ENCODE peak calls at places on chromosome 2, in four cellular contexts. O is astrocyte of the spinal cord, U is prostate gland, E is upper lobe of right lung. A is an unnamed sample.

GRCh38 chr2:30238143-30238800 is 6.9 kb downstream of the LBH start:
- DNase-seq in O (no peak), E (no peak), U (no peak), A (no peak)

GRCh38 chr2:169716938-169717690 is 16.5 kb upstream of the KLHL23 start:
- DNase-seq in U (peak), E (no peak), O (no peak), A (peak)

GRCh38 chr2:227823922-227824321 is 10.3 kb downstream of the CCL20 start:
- DNase-seq in O (no peak), E (no peak), U (no peak), A (no peak)

GRCh38 chr2:11719230-11719977 is 27.0 kb upstream of the LPIN1 start:
- DNase-seq in O (no peak), E (no peak), U (no peak), A (no peak)

GRCh38 chr2:150698016-150698661 is 210.7 kb upstream of the RND3 start:
- DNase-seq in E (no peak), O (peak), U (no peak), A (peak)

GRCh38 chr2:44360749-44361329 is 455 bp downstream of the PREPL start:
- DNase-seq in O (no peak), E (no peak), U (no peak), A (peak)

GRCh38 chr2:241036397-241036963 is 38.1 kb downstream of the SNED1 start:
- DNase-seq in O (peak), U (no peak), E (peak), A (peak)

GRCh38 chr2:205712508-205712907 is 30.2 kb downstream of the NRP2 start:
- DNase-seq in O (peak), U (no peak), E (no peak), A (peak)

GRCh38 chr2:100833330-100833729 is 13.4 kb downstream of the NPAS2 start:
- DNase-seq in O (no peak), E (no peak), U (no peak), A (no peak)

GRCh38 chr2:128549094-128549493 is 230.4 kb upstream of the HS6ST1 start:
- DNase-seq in E (no peak), U (no peak), O (no peak), A (no peak)

GRCh38 chr2:157231476-157231875 is 26.0 kb upstream of the GALNT5 start:
- DNase-seq in U (no peak), O (no peak), E (no peak), A (no peak)

GRCh38 chr2:231057590-231057989 is 923 bp downstream of the PSMD1 start:
- DNase-seq in O (peak), E (no peak), U (no peak), A (peak)

GRCh38 chr2:38267270-38267925 is 109.7 kb downstream of the ATL2 start:
- DNase-seq in U (no peak), O (no peak), E (no peak), A (no peak)

GRCh38 chr2:216696751-216697560 is 1.6 kb upstream of the IGFBP5 start:
- DNase-seq in U (no peak), E (no peak), O (peak), A (peak)

GRCh38 chr2:238801791-238802190 is 46.1 kb upstream of the TWIST2 start:
- DNase-seq in U (no peak), E (no peak), O (no peak), A (no peak)

GRCh38 chr2:119136093-119136492 is 22.5 kb downstream of the C1QL2 start:
- DNase-seq in O (no peak), E (peak), U (no peak), A (no peak)

GRCh38 chr2:60634443-60634842 is 81.0 kb upstream of the BCL11A start:
- DNase-seq in E (no peak), O (no peak), U (no peak), A (peak)

GRCh38 chr2:223058952-223059716 is 7.1 kb downstream of the KCNE4 start:
- DNase-seq in O (peak), E (no peak), U (no peak), A (peak)

GRCh38 chr2:39779926-39780325 is 868 bp upstream of the THUMPD2 start:
- DNase-seq in E (no peak), U (no peak), O (no peak), A (no peak)

GRCh38 chr2:39781697-39782096 is 2.6 kb upstream of the THUMPD2 start:
- DNase-seq in E (no peak), U (no peak), O (no peak), A (peak)

GRCh38 chr2:39778775-39779751 is at the start of gene THUMPD2:
- DNase-seq in O (peak), U (peak), E (peak), A (peak)

GRCh38 chr2:39780825-39781600 is 2.0 kb upstream of the THUMPD2 start:
- DNase-seq in U (no peak), O (peak), E (no peak), A (peak)

DNA sequence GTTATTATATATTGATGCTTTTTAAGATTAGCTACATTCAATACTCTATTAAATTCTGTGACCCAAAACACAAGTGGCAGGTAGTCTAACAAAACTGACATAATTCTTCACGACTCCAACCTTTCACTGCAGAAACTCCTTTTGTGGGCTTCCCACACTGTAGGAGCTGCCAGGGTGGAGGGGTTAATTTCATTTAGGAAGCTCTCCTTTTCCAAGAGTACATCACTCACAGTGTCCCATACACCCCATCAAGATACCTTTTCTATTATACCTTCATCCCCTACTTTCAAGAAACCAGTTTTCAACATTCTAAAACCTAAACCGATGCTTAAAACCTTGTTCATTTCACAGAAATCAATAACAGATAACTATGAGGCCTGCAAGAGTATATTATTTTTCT is 825 bp downstream of the THUMPD2 start:
- DNase-seq in U (no peak), E (no peak), O (no peak), A (no peak)
- H3K4me3 ChIP-seq in U (peak), E (peak), O (peak), A (peak)

GRCh38 chr2:68317971-68318685 is 1.6 kb downstream of the CNRIP1 start:
- DNase-seq in O (peak), E (no peak), U (no peak), A (peak)
- H3K4me3 ChIP-seq in O (peak), E (peak), U (peak), A (peak)

DNA sequence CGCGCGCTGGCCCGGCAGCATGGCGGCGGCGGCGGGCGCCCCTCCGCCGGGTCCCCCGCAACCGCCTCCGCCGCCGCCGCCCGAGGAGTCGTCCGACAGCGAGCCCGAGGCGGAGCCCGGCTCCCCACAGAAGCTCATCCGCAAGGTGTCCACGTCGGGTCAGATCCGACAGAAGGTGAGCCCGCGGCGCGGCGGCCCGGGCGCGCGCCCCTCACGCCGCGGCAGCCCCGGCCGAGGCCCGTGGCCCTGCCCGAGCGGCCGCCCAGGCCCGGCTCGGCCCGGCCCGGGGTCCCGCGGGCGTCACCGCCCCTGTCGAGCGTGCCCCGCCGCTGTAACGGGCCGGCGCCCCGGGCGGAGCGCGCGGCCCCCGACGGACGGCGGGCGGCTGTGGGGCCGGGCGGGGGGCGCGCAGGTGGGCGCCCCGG is 218 bp downstream of the DGKD start:
- DNase-seq in E (no peak), U (no peak), O (no peak), A (no peak)
- H3K4me3 ChIP-seq in E (peak), U (peak), O (peak), A (peak)

GRCh38 chr2:135960150-135960549 is 25.3 kb downstream of the DARS1 start:
- DNase-seq in E (no peak), U (no peak), O (no peak), A (no peak)
- H3K4me3 ChIP-seq in E (no peak), U (no peak), O (no peak), A (no peak)

DNA sequence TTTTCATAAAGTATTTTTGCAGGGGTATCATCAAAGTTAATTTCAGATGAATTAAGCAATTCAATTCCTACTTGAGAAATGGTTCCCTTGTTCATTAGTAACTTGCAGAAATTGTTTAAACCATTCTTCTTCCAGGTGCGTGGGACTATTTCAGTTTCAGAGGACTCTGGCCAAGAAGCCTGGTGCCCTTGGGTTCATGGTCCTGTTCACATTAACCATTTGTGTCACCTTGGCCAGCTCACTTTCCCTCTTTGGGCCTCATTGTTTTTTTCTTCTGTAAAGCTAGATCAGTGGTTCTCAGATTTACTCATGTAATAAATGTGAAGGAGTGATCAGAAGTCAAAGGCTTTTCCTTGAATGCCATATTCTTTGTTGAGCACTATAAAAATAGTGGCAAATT is 112.4 kb upstream of the BZW1 start:
- DNase-seq in U (no peak), O (no peak), E (no peak), A (no peak)
- H3K4me3 ChIP-seq in U (no peak), O (no peak), E (no peak), A (no peak)

GRCh38 chr2:28430377-28430765 is 37.7 kb downstream of the FOSL2 start:
- DNase-seq in U (no peak), E (no peak), O (no peak), A (no peak)

GRCh38 chr2:28428486-28428885 is 35.8 kb downstream of the FOSL2 start:
- DNase-seq in E (no peak), O (no peak), U (no peak), A (no peak)

GRCh38 chr2:28424799-28425492 is 32.3 kb downstream of the FOSL2 start:
- DNase-seq in E (no peak), U (no peak), O (no peak), A (no peak)

GRCh38 chr2:28429636-28430376 is 37.1 kb downstream of the FOSL2 start:
- DNase-seq in U (no peak), O (no peak), E (no peak), A (no peak)

DNA sequence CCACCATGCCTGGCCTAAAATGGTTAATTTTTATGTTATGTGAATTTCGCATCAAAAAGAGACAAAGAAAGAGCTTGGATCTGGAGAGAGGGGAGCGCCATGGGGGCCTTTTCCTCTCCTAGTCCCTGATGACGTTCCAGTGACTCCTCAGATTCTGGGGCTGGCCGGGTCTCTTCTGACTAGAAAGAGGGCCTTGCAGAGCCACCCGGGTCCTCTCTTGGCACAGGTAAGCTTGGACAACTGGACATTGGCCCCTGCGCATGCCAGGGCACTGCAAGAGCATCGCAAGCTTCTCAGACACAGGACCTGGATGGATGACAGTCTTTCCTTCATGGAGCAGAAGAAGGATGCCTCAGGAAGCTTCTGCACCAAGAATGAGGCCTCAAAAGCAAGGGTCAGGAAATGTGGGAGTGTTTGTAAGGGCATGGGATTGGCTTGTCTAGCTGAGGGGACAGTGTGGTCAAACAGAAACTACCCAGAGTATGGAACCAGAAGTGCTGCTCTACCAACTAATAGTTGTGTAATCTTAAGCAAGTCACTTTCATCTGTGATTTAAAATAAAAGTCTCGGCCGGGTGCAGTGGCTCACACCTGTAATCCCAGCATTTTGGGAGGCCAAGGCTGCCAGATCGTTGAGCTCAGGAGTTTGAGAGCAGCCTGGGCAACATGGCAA is 35.2 kb downstream of the FOSL2 start:
- DNase-seq in E (no peak), U (no peak), O (no peak), A (no peak)
- H3K4me3 ChIP-seq in E (no peak), U (no peak), O (no peak), A (no peak)

DNA sequence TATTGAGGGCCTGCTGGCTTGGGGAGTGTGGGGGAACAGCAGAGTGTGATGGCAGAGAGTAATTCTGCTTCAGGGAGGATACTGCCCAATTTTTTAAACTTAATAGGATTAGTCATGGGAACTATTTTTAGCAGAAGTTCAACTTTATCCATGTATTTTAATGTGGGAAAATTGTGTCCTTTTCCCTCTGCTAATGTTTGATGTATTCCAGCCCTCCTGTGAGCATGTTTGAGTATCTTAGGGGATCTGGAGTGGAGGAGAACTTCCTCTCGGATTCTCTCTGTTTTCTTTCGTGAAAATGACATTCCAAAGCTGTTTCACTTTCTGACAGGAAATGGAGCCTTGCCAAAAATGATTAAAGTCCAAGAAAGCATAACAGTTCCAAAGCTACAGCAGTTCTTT is 418.4 kb upstream of the ZEB2 start:
- DNase-seq in E (no peak), U (no peak), O (peak), A (peak)
- H3K4me3 ChIP-seq in E (no peak), U (no peak), O (no peak), A (no peak)

DNA sequence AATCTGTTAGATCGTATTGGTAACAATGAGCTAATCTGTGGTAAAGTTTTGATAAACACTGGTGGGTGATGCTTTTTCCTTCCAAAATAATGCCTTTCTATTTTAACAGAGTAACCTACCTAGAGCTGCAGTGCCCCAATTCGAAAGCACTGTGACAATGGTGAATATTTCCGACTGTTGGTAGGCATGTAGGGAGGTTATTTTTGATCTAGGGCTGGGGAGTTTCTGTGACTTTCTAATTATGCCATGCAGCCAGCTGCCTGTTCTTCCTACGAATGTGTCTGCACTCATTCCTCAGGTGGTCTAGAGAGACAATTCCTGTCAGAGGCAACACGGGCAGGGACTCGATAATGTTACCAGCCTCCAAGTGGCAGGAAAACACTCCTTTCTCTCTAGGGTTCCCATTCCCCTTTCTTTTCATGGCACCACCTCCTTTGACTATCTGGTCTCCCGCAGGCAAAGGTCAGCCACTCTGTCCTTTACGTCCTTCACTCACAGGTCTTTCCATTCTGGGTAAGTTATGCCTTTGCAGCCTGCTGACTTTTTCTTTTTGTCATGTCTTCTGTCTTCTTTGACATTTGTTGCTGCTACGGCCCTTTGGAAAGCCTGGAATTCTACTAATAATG is 167.2 kb upstream of the MGAT5 start:
- DNase-seq in O (no peak), E (no peak), U (no peak), A (no peak)
- H3K4me3 ChIP-seq in O (no peak), E (no peak), U (no peak), A (no peak)